ENCODE peak calls at places on chromosomes 12 and 14, in seven cellular contexts. F is lower lobe of right lung; U is H1; B is AG04449; Y is CD8-positive, alpha-beta T cell; I is cardiac muscle cell; P is fibroblast of the aortic adventitia. L is an unnamed sample.

GRCh38 chr12:12272869-12273268 is 6.0 kb upstream of the LRP6 start:
- DNase-seq in F (no peak), U (no peak), B (no peak), Y (no peak), I (peak), P (peak), L (peak)

GRCh38 chr12:68007023-68007422 is 17.8 kb downstream of the IFNG-AS1 start:
- DNase-seq in F (no peak), U (no peak), B (no peak), Y (no peak), I (no peak), P (no peak), L (no peak)

GRCh38 chr14:61452452-61452851 is 131.1 kb downstream of the PRKCH start:
- DNase-seq in F (no peak), U (no peak), B (no peak), Y (peak), I (no peak), P (no peak), L (no peak)

GRCh38 chr12:10097521-10097920 is 1.3 kb downstream of the CLEC1A start:
- DNase-seq in F (no peak), U (no peak), B (no peak), Y (no peak), I (no peak), P (no peak), L (no peak)

GRCh38 chr12:122116707-122117535 is 38.4 kb downstream of the MLXIP start:
- DNase-seq in F (peak), U (no peak), B (no peak), Y (no peak), I (no peak), P (no peak), L (no peak)

GRCh38 chr14:88613552-88614010 is 50.7 kb downstream of the ZC3H14 start:
- DNase-seq in F (no peak), U (no peak), B (no peak), Y (no peak), I (peak), P (peak), L (no peak)

GRCh38 chr14:71550367-71550766 is 381.9 kb upstream of the RGS6 start:
- DNase-seq in F (no peak), U (no peak), B (no peak), Y (no peak), I (no peak), P (no peak), L (no peak)

GRCh38 chr12:51011960-51012359 is 14.2 kb downstream of the SLC11A2 start:
- DNase-seq in F (peak), U (no peak), B (no peak), Y (no peak), I (no peak), P (no peak), L (no peak)

GRCh38 chr14:78254911-78255431 is 84.8 kb downstream of the NRXN3 start:
- DNase-seq in F (no peak), U (no peak), B (peak), Y (no peak), I (peak), P (no peak), L (no peak)

GRCh38 chr12:91138337-91138905 is 27.1 kb upstream of the LUM start:
- DNase-seq in F (no peak), U (no peak), B (no peak), Y (no peak), I (peak), P (peak), L (peak)

GRCh38 chr12:56565510-56566101 is 44.0 kb downstream of the RBMS2 start:
- DNase-seq in F (peak), U (no peak), B (peak), Y (no peak), I (peak), P (peak), L (peak)
- TF ChIP-seq CTCF in F (no peak), U (no peak), B (no peak), Y (no peak), I (no peak), P (peak), L (no peak)

GRCh38 chr14:93015039-93015438 is 92.1 kb downstream of the CHGA start:
- DNase-seq in F (no peak), U (no peak), B (no peak), Y (no peak), I (no peak), P (no peak), L (no peak)

GRCh38 chr14:93014038-93015023 is 91.4 kb downstream of the CHGA start:
- DNase-seq in F (no peak), U (no peak), B (no peak), Y (no peak), I (no peak), P (no peak), L (no peak)

GRCh38 chr14:93012516-93013367 is 89.8 kb downstream of the CHGA start:
- DNase-seq in F (no peak), U (no peak), B (no peak), Y (no peak), I (no peak), P (peak), L (peak)

GRCh38 chr14:93011650-93012317 is 88.8 kb downstream of the CHGA start:
- DNase-seq in F (no peak), U (no peak), B (no peak), Y (no peak), I (no peak), P (no peak), L (no peak)

DNA sequence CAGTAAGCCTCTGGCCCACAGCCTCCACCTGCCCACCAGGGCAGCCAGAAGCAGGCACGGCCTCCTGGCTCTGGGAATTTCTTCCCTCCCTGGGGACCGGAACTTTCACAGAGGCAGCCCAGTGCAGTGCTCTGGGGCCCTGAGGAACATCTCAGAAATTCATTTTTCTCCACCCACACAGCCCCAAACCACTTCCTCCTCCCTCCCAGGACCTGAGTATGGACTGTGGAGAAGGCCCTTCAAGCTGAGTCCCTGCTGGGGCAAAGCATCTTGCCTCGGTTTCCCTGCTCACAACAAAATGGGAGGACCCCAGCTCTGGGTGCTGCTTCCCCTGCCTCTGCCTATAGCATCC is 90.4 kb downstream of the CHGA start:
- DNase-seq in F (no peak), U (no peak), B (no peak), Y (no peak), I (peak), P (peak), L (peak)
- H3K4me3 ChIP-seq in F (no peak), U (no peak), B (no peak), Y (no peak), I (no peak), P (no peak), L (no peak)

GRCh38 chr14:27242874-27243273 is 645.0 kb upstream of the NOVA1 start:
- DNase-seq in F (no peak), U (no peak), B (no peak), Y (no peak), I (no peak), P (no peak), L (no peak)

DNA sequence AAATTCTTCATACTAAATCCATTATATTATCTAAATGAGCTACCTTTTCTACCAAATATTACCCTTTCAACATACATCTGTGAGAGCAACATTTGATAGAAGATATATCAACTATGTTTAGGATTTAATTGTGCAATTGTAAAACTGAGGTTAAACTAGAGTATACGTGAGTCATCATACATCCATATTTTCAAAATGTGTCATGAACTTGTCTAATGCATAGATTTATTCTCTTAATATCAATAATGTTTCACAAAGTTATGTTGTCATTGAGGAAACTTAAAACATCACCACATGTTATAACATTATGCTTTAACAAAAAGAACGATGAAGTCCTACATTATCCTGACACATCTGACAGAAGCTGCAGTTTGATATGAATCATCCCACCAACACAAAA is 645.5 kb upstream of the NOVA1 start:
- DNase-seq in F (no peak), U (no peak), B (no peak), Y (no peak), I (no peak), P (no peak), L (no peak)
- TF ChIP-seq CTCF in F (no peak), U (no peak), B (no peak), Y (no peak), I (no peak), P (no peak), L (no peak)

GRCh38 chr12:4567073-4567881 is 5.3 kb downstream of the DYRK4 start:
- DNase-seq in F (no peak), U (no peak), B (no peak), Y (no peak), I (no peak), P (no peak), L (no peak)

GRCh38 chr12:4566474-4566873 is 4.5 kb downstream of the DYRK4 start:
- DNase-seq in F (no peak), U (no peak), B (no peak), Y (no peak), I (no peak), P (no peak), L (no peak)

GRCh38 chr12:4562034-4562657 is at the start of gene DYRK4:
- DNase-seq in F (peak), U (peak), B (no peak), Y (no peak), I (peak), P (peak), L (peak)

GRCh38 chr12:4563336-4563735 is 1.3 kb downstream of the DYRK4 start:
- DNase-seq in F (no peak), U (no peak), B (no peak), Y (no peak), I (no peak), P (no peak), L (no peak)

GRCh38 chr12:4564819-4565218 is 2.8 kb downstream of the DYRK4 start:
- DNase-seq in F (no peak), U (no peak), B (no peak), Y (no peak), I (no peak), P (no peak), L (no peak)
- H3K4me3 ChIP-seq in F (no peak), U (no peak), B (no peak), Y (no peak), I (no peak), P (no peak), L (no peak)

GRCh38 chr14:101200650-101201516 is 297.4 kb upstream of the RTL1 start:
- DNase-seq in F (peak), U (no peak), B (no peak), Y (no peak), I (no peak), P (no peak), L (no peak)
- TF ChIP-seq CTCF in F (no peak), U (no peak), B (no peak), Y (no peak), I (no peak), P (no peak), L (no peak)

GRCh38 chr14:102774391-102775153 is 2.7 kb upstream of the TRAF3 start:
- DNase-seq in F (no peak), U (peak), B (no peak), Y (peak), I (peak), P (peak), L (peak)

GRCh38 chr14:102778616-102779351 is 1.5 kb downstream of the TRAF3 start:
- DNase-seq in F (no peak), U (no peak), B (no peak), Y (no peak), I (no peak), P (peak), L (no peak)

GRCh38 chr14:102777711-102778615 is 714 bp downstream of the TRAF3 start:
- DNase-seq in F (peak), U (no peak), B (no peak), Y (no peak), I (peak), P (peak), L (peak)

GRCh38 chr14:102776761-102777710 is at the start of gene TRAF3:
- DNase-seq in F (peak), U (no peak), B (no peak), Y (peak), I (peak), P (peak), L (peak)

GRCh38 chr14:102775855-102776760 is 1.1 kb upstream of the TRAF3 start:
- DNase-seq in F (no peak), U (no peak), B (peak), Y (no peak), I (peak), P (peak), L (peak)
- H3K4me3 ChIP-seq in F (no peak), U (peak), B (peak), Y (peak), I (no peak), P (no peak), L (no peak)

GRCh38 chr12:124661382-124661781 is 94.0 kb upstream of the NCOR2 start:
- DNase-seq in F (no peak), U (no peak), B (no peak), Y (no peak), I (no peak), P (no peak), L (no peak)
- TF ChIP-seq CTCF in F (no peak), U (peak), B (no peak), Y (no peak), I (no peak), P (no peak), L (no peak)

DNA sequence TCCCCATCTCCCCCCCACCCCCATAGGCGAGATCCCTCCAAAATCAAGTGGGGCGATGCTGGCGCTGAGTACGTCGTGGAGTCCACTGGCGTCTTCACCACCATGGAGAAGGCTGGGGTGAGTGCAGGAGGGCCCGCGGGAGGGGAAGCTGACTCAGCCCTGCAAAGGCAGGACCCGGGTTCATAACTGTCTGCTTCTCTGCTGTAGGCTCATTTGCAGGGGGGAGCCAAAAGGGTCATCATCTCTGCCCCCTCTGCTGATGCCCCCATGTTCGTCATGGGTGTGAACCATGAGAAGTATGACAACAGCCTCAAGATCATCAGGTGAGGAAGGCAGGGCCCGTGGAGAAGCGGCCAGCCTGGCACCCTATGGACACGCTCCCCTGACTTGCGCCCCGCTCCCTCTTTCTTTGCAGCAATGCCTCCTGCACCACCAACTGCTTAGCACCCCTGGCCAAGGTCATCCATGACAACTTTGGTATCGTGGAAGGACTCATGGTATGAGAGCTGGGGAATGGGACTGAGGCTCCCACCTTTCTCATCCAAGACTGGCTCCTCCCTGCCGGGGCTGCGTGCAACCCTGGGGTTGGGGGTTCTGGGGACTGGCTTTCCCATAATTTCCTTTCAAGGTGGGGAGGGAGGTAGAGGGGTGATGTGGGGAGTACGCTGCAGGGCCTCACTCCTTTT is 2.7 kb downstream of the GAPDH start:
- DNase-seq in F (no peak), U (no peak), B (no peak), Y (no peak), I (no peak), P (peak), L (peak)
- H3K4me3 ChIP-seq in F (no peak), U (no peak), B (peak), Y (no peak), I (no peak), P (peak), L (peak)

GRCh38 chr12:61538951-61539350 is 721.3 kb upstream of the USP15 start:
- DNase-seq in F (no peak), U (no peak), B (no peak), Y (no peak), I (no peak), P (no peak), L (no peak)
- TF ChIP-seq CTCF in F (no peak), U (no peak), B (no peak), Y (no peak), I (no peak), P (no peak), L (no peak)

DNA sequence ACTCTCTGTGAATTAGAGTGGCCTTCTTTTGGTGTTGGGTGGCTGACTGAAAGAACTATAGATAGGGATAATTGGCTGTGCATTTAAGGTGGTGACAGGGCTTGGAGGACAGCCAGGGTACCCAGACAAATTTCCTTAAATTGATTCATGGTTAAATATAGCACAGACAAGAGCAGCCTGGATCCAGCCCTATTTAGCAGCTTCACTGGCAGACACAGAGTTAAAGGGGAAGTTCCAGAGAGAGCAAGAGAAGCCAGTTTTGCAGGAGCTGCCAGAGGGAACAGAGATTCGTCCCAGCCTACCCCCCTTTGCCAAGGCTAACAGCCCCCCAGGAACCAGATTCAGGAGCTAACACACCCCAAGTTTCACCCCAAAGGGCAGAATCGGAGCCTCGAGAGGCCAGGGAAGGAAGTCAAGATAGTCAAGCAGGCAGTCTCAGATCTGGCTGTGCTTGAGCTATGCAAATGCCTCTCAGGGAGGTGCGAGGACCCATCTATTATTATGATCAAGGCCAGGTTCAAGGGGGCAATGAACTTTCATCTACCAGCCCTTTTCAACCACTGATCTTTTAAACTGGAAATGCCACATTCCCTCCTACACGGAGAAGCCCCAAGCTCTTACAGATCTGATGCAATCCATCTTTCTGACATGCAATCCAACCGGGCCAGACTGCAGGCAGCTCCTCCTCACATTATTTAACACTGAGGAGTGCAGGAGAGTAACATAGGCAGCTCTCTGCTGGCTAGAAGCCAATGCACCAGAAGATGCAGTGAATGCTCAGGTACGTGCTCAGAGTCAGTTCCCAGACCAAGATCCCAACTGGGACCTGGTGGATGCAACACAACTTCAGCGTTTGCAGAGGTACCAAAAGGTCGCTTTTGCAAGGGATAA is 58.2 kb downstream of the DHRS2 start:
- DNase-seq in F (no peak), U (no peak), B (no peak), Y (no peak), I (peak), P (peak), L (no peak)
- H3K4me3 ChIP-seq in F (no peak), U (no peak), B (no peak), Y (no peak), I (peak), P (peak), L (no peak)